ENCODE peak calls at places on chromosomes 11 and 22, in eight cellular contexts. P, X, E, N, T, R, W and Y are unnamed samples.

GRCh38 chr11:130037881-130038601 is 31.7 kb upstream of the APLP2 start:
- DNase-seq in P (no peak), X (no peak), E (no peak), N (no peak), T (no peak), R (peak; percentile 34), W (peak; percentile 61), Y (no peak)

GRCh38 chr11:32963721-32964120 is 52.0 kb upstream of the DEPDC7 start:
- DNase-seq in P (no peak), X (no peak), E (no peak), N (no peak), T (no peak), R (no peak), W (no peak), Y (no peak)

GRCh38 chr22:46171940-46172339 is 21.6 kb downstream of the PPARA start:
- DNase-seq in P (no peak), X (no peak), E (no peak), N (no peak), T (no peak), R (peak; percentile 87), W (peak; percentile 77), Y (no peak)

GRCh38 chr22:47288640-47289039 is 526.2 kb downstream of the TBC1D22A start:
- DNase-seq in P (no peak), X (no peak), E (no peak), N (no peak), T (no peak), R (no peak), W (no peak), Y (no peak)

GRCh38 chr22:27906241-27906640 is 12.8 kb downstream of the PITPNB start:
- DNase-seq in P (no peak), X (no peak), E (no peak), N (no peak), T (no peak), R (peak; percentile 11), W (no peak), Y (no peak)

GRCh38 chr11:92976681-92977080 is 7.2 kb downstream of the MTNR1B start:
- DNase-seq in P (no peak), X (no peak), E (no peak), N (no peak), T (no peak), R (no peak), W (no peak), Y (no peak)

GRCh38 chr11:45982656-45983470 is 60.4 kb downstream of the LARGE2 start:
- DNase-seq in P (no peak), X (peak; percentile 24), E (peak; percentile 14), N (no peak), T (no peak), R (peak; percentile 87), W (peak; percentile 75), Y (no peak)

GRCh38 chr11:47504910-47505309 is 48.0 kb downstream of the CELF1 start:
- DNase-seq in P (no peak), X (no peak), E (no peak), N (no peak), T (no peak), R (no peak), W (no peak), Y (no peak)

GRCh38 chr11:93196816-93197382 is 892 bp downstream of the SLC36A4 start:
- DNase-seq in P (no peak), X (no peak), E (peak; percentile 69), N (no peak), T (no peak), R (peak; percentile 49), W (peak; percentile 10), Y (no peak)

GRCh38 chr11:101211407-101211975 is 81.9 kb upstream of the PGR start:
- DNase-seq in P (no peak), X (no peak), E (no peak), N (no peak), T (no peak), R (no peak), W (no peak), Y (no peak)

GRCh38 chr11:69704508-69705245 is 855 bp upstream of the FGF19 start:
- DNase-seq in P (no peak), X (no peak), E (peak; percentile 62), N (no peak), T (no peak), R (no peak), W (peak; percentile 30), Y (no peak)

GRCh38 chr11:62269654-62270278 is at the start of gene SCGB2A2:
- DNase-seq in P (no peak), X (no peak), E (peak; percentile 6), N (no peak), T (no peak), R (no peak), W (peak; percentile 78), Y (no peak)

GRCh38 chr11:82718307-82718706 is 15.4 kb downstream of the FAM181B start:
- DNase-seq in P (no peak), X (no peak), E (peak; percentile 30), N (no peak), T (no peak), R (peak; percentile 49), W (peak; percentile 57), Y (no peak)

GRCh38 chr11:83813296-83813695 is 527.1 kb upstream of the CCDC90B start:
- DNase-seq in P (no peak), X (no peak), E (no peak), N (no peak), T (no peak), R (no peak), W (no peak), Y (no peak)

GRCh38 chr11:78379039-78379670 is 38.5 kb downstream of the GAB2 start:
- DNase-seq in P (no peak), X (no peak), E (no peak), N (no peak), T (no peak), R (peak; percentile 25), W (no peak), Y (no peak)

GRCh38 chr11:124898711-124899110 is 1.0 kb upstream of the ROBO4 start:
- DNase-seq in P (no peak), X (no peak), E (no peak), N (peak; percentile 59), T (no peak), R (peak; percentile 78), W (no peak), Y (no peak)

GRCh38 chr22:37633082-37633692 is 6.3 kb upstream of the SH3BP1 start:
- DNase-seq in P (peak; percentile 51), X (no peak), E (no peak), N (no peak), T (no peak), R (no peak), W (no peak), Y (no peak)

GRCh38 chr22:34709641-34710040 is 356.3 kb upstream of the ISX start:
- DNase-seq in P (no peak), X (no peak), E (no peak), N (no peak), T (no peak), R (no peak), W (no peak), Y (no peak)

GRCh38 chr11:95829580-95830259 is 39.4 kb downstream of the CEP57 start:
- DNase-seq in P (no peak), X (no peak), E (no peak), N (no peak), T (no peak), R (peak; percentile 78), W (peak; percentile 44), Y (no peak)

GRCh38 chr11:12110201-12110713 is at the start of gene MICAL2:
- DNase-seq in P (peak; percentile 84), X (peak; percentile 74), E (peak; percentile 94), N (peak; percentile 92), T (no peak), R (peak; percentile 82), W (peak; percentile 95), Y (peak; percentile 65)

GRCh38 chr11:57434640-57435546 is 8.0 kb upstream of the SLC43A3 start:
- DNase-seq in P (no peak), X (no peak), E (no peak), N (no peak), T (no peak), R (peak; percentile 97), W (peak; percentile 96), Y (no peak)

GRCh38 chr11:3153291-3153861 is 11.7 kb downstream of the OSBPL5 start:
- DNase-seq in P (no peak), X (no peak), E (no peak), N (peak; percentile 67), T (no peak), R (peak; percentile 96), W (no peak), Y (no peak)

GRCh38 chr11:95346207-95346718 is 115.3 kb upstream of the SESN3 start:
- DNase-seq in P (no peak), X (no peak), E (no peak), N (no peak), T (no peak), R (no peak), W (no peak), Y (no peak)

GRCh38 chr11:40100204-40100603 is 1359.2 kb downstream of the LRRC4C start:
- DNase-seq in P (no peak), X (no peak), E (no peak), N (no peak), T (no peak), R (no peak), W (no peak), Y (no peak)

GRCh38 chr11:66841861-66842260 is 1.4 kb upstream of the RCE1 start:
- DNase-seq in P (no peak), X (no peak), E (no peak), N (no peak), T (no peak), R (no peak), W (no peak), Y (no peak)

GRCh38 chr11:2987881-2988280 is 4.2 kb downstream of the NAP1L4 start:
- DNase-seq in P (no peak), X (no peak), E (no peak), N (no peak), T (no peak), R (no peak), W (peak; percentile 31), Y (no peak)

GRCh38 chr11:82765466-82766034 is 31.9 kb upstream of the FAM181B start:
- DNase-seq in P (no peak), X (no peak), E (no peak), N (no peak), T (no peak), R (no peak), W (no peak), Y (no peak)

GRCh38 chr11:16280256-16280682 is 76.1 kb downstream of the SOX6 start:
- DNase-seq in P (no peak), X (no peak), E (peak; percentile 89), N (peak; percentile 28), T (no peak), R (peak; percentile 0), W (peak; percentile 95), Y (no peak)